ENCODE peak calls at places on chromosomes 4 and X, in six cellular contexts. Q, Z, I, L, X and R are unnamed samples.

GRCh38 chrX:84729809-84730208 is 227.6 kb upstream of the HDX start:
- DNase-seq in Q (peak), Z (peak), I (no peak), L (peak), X (peak), R (peak)

GRCh38 chr4:76990288-76991080 is 40.9 kb downstream of the SEPTIN11 start:
- DNase-seq in Q (peak), Z (no peak), I (no peak), L (no peak), X (peak), R (no peak)

GRCh38 chr4:26826721-26827120 is 33.9 kb upstream of the STIM2 start:
- DNase-seq in Q (peak), Z (peak), I (no peak), L (no peak), X (no peak), R (no peak)

GRCh38 chrX:19893722-19894121 is 6.3 kb upstream of the SH3KBP1 start:
- DNase-seq in Q (peak), Z (peak), I (no peak), L (no peak), X (no peak), R (no peak)

GRCh38 chr4:86968477-86969015 is 33.7 kb downstream of the AFF1 start:
- DNase-seq in Q (no peak), Z (no peak), I (no peak), L (no peak), X (no peak), R (no peak)

GRCh38 chr4:123304151-123305021 is 92.2 kb upstream of the SPRY1 start:
- DNase-seq in Q (no peak), Z (no peak), I (peak), L (peak), X (no peak), R (peak)

GRCh38 chrX:9312922-9313867 is 151.7 kb upstream of the TBL1X start:
- DNase-seq in Q (no peak), Z (peak), I (no peak), L (no peak), X (no peak), R (peak)

GRCh38 chr4:73620115-73620792 is at the start of gene RASSF6:
- DNase-seq in Q (no peak), Z (peak), I (peak), L (peak), X (no peak), R (peak)

GRCh38 chrX:20437678-20438077 is 171.0 kb upstream of the RPS6KA3 start:
- DNase-seq in Q (no peak), Z (no peak), I (no peak), L (no peak), X (no peak), R (no peak)

GRCh38 chr4:96347582-96347981 is 507.7 kb downstream of the PDHA2 start:
- DNase-seq in Q (no peak), Z (no peak), I (no peak), L (no peak), X (no peak), R (no peak)

DNA sequence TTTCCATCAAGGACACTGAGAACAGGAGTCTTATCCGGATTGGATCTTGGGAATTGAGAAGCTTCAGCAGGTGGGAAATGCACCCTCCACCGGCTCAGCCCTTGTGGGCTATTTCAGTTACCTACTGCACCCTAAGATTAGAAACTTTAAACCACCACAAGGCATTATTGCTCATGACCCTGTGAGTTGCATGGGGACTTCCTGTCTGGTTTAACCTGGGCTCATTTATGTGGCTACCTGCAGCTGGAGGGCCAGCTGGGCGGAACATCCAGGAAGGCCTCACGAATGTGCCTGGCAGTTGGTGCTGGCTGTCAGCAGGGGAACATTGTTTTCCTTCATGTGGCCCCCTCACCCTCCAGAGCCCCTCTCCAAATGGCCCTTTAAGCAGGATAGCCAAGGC is 164.1 kb downstream of the DEFB131A start:
- DNase-seq in Q (no peak), Z (no peak), I (no peak), L (no peak), X (no peak), R (no peak)
- H4K8ac ChIP-seq in Q (no peak), Z (no peak), I (no peak), L (no peak), X (no peak), R (no peak)

GRCh38 chr4:165378763-165379631 is at the start of gene CPE:
- DNase-seq in Q (peak), Z (peak), I (no peak), L (peak), X (peak), R (peak)

GRCh38 chr4:165382640-165383039 is 3.8 kb downstream of the CPE start:
- DNase-seq in Q (no peak), Z (no peak), I (no peak), L (no peak), X (no peak), R (no peak)

GRCh38 chr4:165378398-165378762 is 428 bp upstream of the CPE start:
- DNase-seq in Q (no peak), Z (no peak), I (no peak), L (no peak), X (no peak), R (no peak)

GRCh38 chr4:165381821-165382373 is 3.1 kb downstream of the CPE start:
- DNase-seq in Q (no peak), Z (peak), I (no peak), L (peak), X (no peak), R (no peak)

GRCh38 chr4:165379662-165380061 is 854 bp downstream of the CPE start:
- DNase-seq in Q (no peak), Z (no peak), I (no peak), L (no peak), X (peak), R (peak)
- H2AFZ ChIP-seq in Q (no peak), Z (no peak), I (peak), L (no peak), X (no peak), R (no peak)

DNA sequence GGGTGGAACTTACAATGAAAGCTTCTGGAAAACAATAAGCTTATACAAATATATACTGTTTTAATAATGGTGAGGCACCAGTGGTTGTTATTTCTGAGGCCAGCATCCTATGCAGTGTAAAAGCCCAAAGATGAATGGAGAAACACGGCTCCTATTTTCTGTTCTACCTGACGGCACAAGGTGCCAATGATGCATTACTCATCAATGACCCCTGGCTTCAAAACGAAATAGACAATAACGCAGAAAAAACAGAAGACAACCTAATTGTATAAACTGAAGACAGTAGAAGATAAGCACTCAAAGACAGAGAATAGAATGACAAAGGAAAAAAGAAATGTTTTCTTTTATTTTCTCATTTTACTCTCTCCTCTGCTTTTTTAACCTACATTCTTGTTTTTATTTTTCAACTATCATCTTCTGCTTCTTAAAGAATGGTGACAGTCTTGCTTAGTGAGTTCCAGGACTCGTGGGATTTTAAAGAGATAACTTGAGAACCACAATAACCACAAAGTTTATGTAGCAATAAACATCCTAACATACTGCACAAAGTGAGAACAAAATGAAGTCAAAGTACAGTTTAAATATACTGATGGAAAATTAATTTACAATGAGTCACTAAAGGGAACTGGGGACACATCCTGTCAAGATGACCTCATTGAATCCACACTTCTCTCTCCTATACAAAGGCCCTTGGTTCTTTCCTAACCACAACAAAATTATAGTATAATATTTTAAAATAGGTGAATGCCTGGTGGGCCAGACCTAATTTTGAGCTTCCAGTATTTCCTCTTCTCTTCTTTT is 169.8 kb downstream of the BTC start:
- DNase-seq in Q (peak), Z (peak), I (no peak), L (no peak), X (peak), R (no peak)
- H4K8ac ChIP-seq in Q (peak), Z (no peak), I (no peak), L (no peak), X (no peak), R (no peak)

GRCh38 chr4:129428454-129428853 is 332.5 kb downstream of the C4orf33 start:
- DNase-seq in Q (no peak), Z (no peak), I (no peak), L (no peak), X (no peak), R (no peak)

GRCh38 chr4:129429566-129430339 is 333.8 kb downstream of the C4orf33 start:
- DNase-seq in Q (no peak), Z (no peak), I (no peak), L (no peak), X (no peak), R (no peak)
- H2AFZ ChIP-seq in Q (no peak), Z (no peak), I (no peak), L (no peak), X (no peak), R (no peak)

GRCh38 chr4:164866817-164867490 is 10.0 kb upstream of the APELA start:
- DNase-seq in Q (no peak), Z (peak), I (peak), L (no peak), X (no peak), R (peak)

GRCh38 chr4:164876680-164877324 is at the start of gene APELA:
- DNase-seq in Q (no peak), Z (no peak), I (no peak), L (no peak), X (peak), R (no peak)

GRCh38 chr4:164874791-164875190 is 2.2 kb upstream of the APELA start:
- DNase-seq in Q (no peak), Z (no peak), I (no peak), L (no peak), X (no peak), R (no peak)

GRCh38 chr4:164871673-164872072 is 5.3 kb upstream of the APELA start:
- DNase-seq in Q (no peak), Z (no peak), I (no peak), L (no peak), X (no peak), R (no peak)

GRCh38 chr4:164872481-164872880 is 4.5 kb upstream of the APELA start:
- DNase-seq in Q (no peak), Z (no peak), I (no peak), L (no peak), X (no peak), R (no peak)
- H4K8ac ChIP-seq in Q (no peak), Z (no peak), I (no peak), L (no peak), X (no peak), R (no peak)

GRCh38 chr4:47118192-47118879 is 87.0 kb downstream of the GABRB1 start:
- DNase-seq in Q (peak), Z (no peak), I (no peak), L (no peak), X (no peak), R (no peak)

GRCh38 chr4:47120783-47121182 is 89.4 kb downstream of the GABRB1 start:
- DNase-seq in Q (no peak), Z (no peak), I (no peak), L (no peak), X (no peak), R (no peak)

GRCh38 chr4:47122592-47123291 is 91.4 kb downstream of the GABRB1 start:
- DNase-seq in Q (peak), Z (peak), I (peak), L (peak), X (peak), R (peak)
- H2AFZ ChIP-seq in Q (peak), Z (no peak), I (peak), L (no peak), X (peak), R (no peak)

GRCh38 chrX:134883134-134883700 is 107.6 kb upstream of the SMIM10 start:
- DNase-seq in Q (no peak), Z (peak), I (no peak), L (no peak), X (peak), R (no peak)
- H4K8ac ChIP-seq in Q (no peak), Z (no peak), I (no peak), L (no peak), X (no peak), R (no peak)

GRCh38 chr4:8182858-8183725 is 16.0 kb upstream of the SH3TC1 start:
- DNase-seq in Q (peak), Z (peak), I (no peak), L (no peak), X (peak), R (no peak)
- H2AFZ ChIP-seq in Q (peak), Z (no peak), I (no peak), L (no peak), X (no peak), R (no peak)